ENCODE peak calls at places on chromosomes 3 and 15, in seven cellular contexts. One of them, this sample, is unnamed.

GRCh38 chr3:45178131-45179023 is 32.2 kb upstream of the CDCP1 start:
- DNase-seq in lower lobe of right lung: no peak
- DNase-seq in iPS DF 19.7: no peak
- DNase-seq in NCI-H1417: no peak
- DNase-seq in sigmoid colon: no peak
- DNase-seq in DMS153: no peak
- DNase-seq in sciatic nerve: no peak
- DNase-seq in this sample: no peak

GRCh38 chr15:73991726-73992593 is at the start of gene STOML1:
- DNase-seq in lower lobe of right lung: peak; percentile 97
- DNase-seq in iPS DF 19.7: peak; percentile 67
- DNase-seq in NCI-H1417: peak; percentile 96
- DNase-seq in sigmoid colon: peak; percentile 94
- DNase-seq in DMS153: peak; percentile 73
- DNase-seq in sciatic nerve: peak; percentile 94
- DNase-seq in this sample: peak; percentile 98

GRCh38 chr3:128917291-128917690 is 37.9 kb downstream of the ACAD9 start:
- DNase-seq in lower lobe of right lung: no peak
- DNase-seq in iPS DF 19.7: no peak
- DNase-seq in NCI-H1417: no peak
- DNase-seq in sigmoid colon: no peak
- DNase-seq in DMS153: no peak
- DNase-seq in sciatic nerve: peak; percentile 10
- DNase-seq in this sample: no peak

GRCh38 chr15:101487060-101487459 is 2.4 kb downstream of the PCSK6 start:
- DNase-seq in lower lobe of right lung: no peak
- DNase-seq in iPS DF 19.7: no peak
- DNase-seq in NCI-H1417: no peak
- DNase-seq in sigmoid colon: no peak
- DNase-seq in DMS153: no peak
- DNase-seq in sciatic nerve: no peak
- DNase-seq in this sample: no peak

GRCh38 chr3:95654567-95655362 is 1159.6 kb upstream of the EPHA6 start:
- DNase-seq in lower lobe of right lung: no peak
- DNase-seq in iPS DF 19.7: no peak
- DNase-seq in NCI-H1417: no peak
- DNase-seq in sigmoid colon: no peak
- DNase-seq in DMS153: no peak
- DNase-seq in sciatic nerve: no peak
- DNase-seq in this sample: no peak

GRCh38 chr15:41894251-41894790 is 468 bp upstream of the SPTBN5 start:
- DNase-seq in lower lobe of right lung: no peak
- DNase-seq in iPS DF 19.7: no peak
- DNase-seq in NCI-H1417: no peak
- DNase-seq in sigmoid colon: no peak
- DNase-seq in DMS153: no peak
- DNase-seq in sciatic nerve: no peak
- DNase-seq in this sample: no peak

GRCh38 chr3:175193815-175194518 is 334.8 kb downstream of the NAALADL2 start:
- DNase-seq in lower lobe of right lung: no peak
- DNase-seq in iPS DF 19.7: no peak
- DNase-seq in NCI-H1417: no peak
- DNase-seq in sigmoid colon: no peak
- DNase-seq in DMS153: no peak
- DNase-seq in sciatic nerve: no peak
- DNase-seq in this sample: no peak

GRCh38 chr3:45241206-45241605 is 15.1 kb upstream of the TMEM158 start:
- DNase-seq in lower lobe of right lung: no peak
- DNase-seq in iPS DF 19.7: no peak
- DNase-seq in NCI-H1417: peak; percentile 63
- DNase-seq in sigmoid colon: no peak
- DNase-seq in DMS153: no peak
- DNase-seq in sciatic nerve: no peak
- DNase-seq in this sample: no peak

GRCh38 chr15:76636059-76636458 is 269.1 kb downstream of the SCAPER start:
- DNase-seq in lower lobe of right lung: no peak
- DNase-seq in iPS DF 19.7: no peak
- DNase-seq in NCI-H1417: no peak
- DNase-seq in sigmoid colon: no peak
- DNase-seq in DMS153: no peak
- DNase-seq in sciatic nerve: no peak
- DNase-seq in this sample: no peak

GRCh38 chr15:39323157-39323556 is 257.7 kb upstream of the THBS1 start:
- DNase-seq in lower lobe of right lung: no peak
- DNase-seq in iPS DF 19.7: no peak
- DNase-seq in NCI-H1417: no peak
- DNase-seq in sigmoid colon: no peak
- DNase-seq in DMS153: no peak
- DNase-seq in sciatic nerve: no peak
- DNase-seq in this sample: no peak

GRCh38 chr15:91311986-91312385 is 211.9 kb downstream of the SV2B start:
- DNase-seq in lower lobe of right lung: no peak
- DNase-seq in iPS DF 19.7: no peak
- DNase-seq in NCI-H1417: no peak
- DNase-seq in sigmoid colon: no peak
- DNase-seq in DMS153: no peak
- DNase-seq in sciatic nerve: no peak
- DNase-seq in this sample: no peak

GRCh38 chr15:70206668-70207067 is 109.0 kb upstream of the TLE3 start:
- DNase-seq in lower lobe of right lung: no peak
- DNase-seq in iPS DF 19.7: no peak
- DNase-seq in NCI-H1417: no peak
- DNase-seq in sigmoid colon: no peak
- DNase-seq in DMS153: no peak
- DNase-seq in sciatic nerve: no peak
- DNase-seq in this sample: no peak